ENCODE peak calls at places on chromosomes 12 and 14, in ten cellular contexts. One of them, this sample, is unnamed.

GRCh38 chr12:88142610-88142991 is 494 bp downstream of the TMTC3 start:
- DNase-seq in AG04450: no peak
- DNase-seq in heart right ventricle: peak; percentile 8
- DNase-seq in MM.1S: peak; percentile 34
- DNase-seq in astrocyte of the cerebellum: no peak
- DNase-seq in CD8-positive, alpha-beta T cell: no peak
- DNase-seq in gastrocnemius medialis: peak; percentile 14
- DNase-seq in psoas muscle: peak; percentile 27
- DNase-seq in AG09309: no peak
- DNase-seq in upper lobe of right lung: peak; percentile 67
- DNase-seq in this sample: no peak

GRCh38 chr14:20904393-20905029 is 13.3 kb downstream of the RNASE3 start:
- DNase-seq in AG04450: no peak
- DNase-seq in heart right ventricle: no peak
- DNase-seq in MM.1S: no peak
- DNase-seq in astrocyte of the cerebellum: no peak
- DNase-seq in CD8-positive, alpha-beta T cell: no peak
- DNase-seq in gastrocnemius medialis: peak; percentile 10
- DNase-seq in psoas muscle: no peak
- DNase-seq in AG09309: no peak
- DNase-seq in upper lobe of right lung: no peak
- DNase-seq in this sample: no peak

GRCh38 chr14:104678346-104678745 is 11.1 kb upstream of the INF2 start:
- DNase-seq in AG04450: no peak
- DNase-seq in heart right ventricle: peak; percentile 66
- DNase-seq in MM.1S: no peak
- DNase-seq in astrocyte of the cerebellum: no peak
- DNase-seq in CD8-positive, alpha-beta T cell: no peak
- DNase-seq in gastrocnemius medialis: no peak
- DNase-seq in psoas muscle: no peak
- DNase-seq in AG09309: no peak
- DNase-seq in upper lobe of right lung: peak; percentile 65
- DNase-seq in this sample: no peak

GRCh38 chr14:89137514-89138163 is 279.4 kb downstream of the FOXN3 start:
- DNase-seq in AG04450: peak; percentile 71
- DNase-seq in heart right ventricle: no peak
- DNase-seq in MM.1S: no peak
- DNase-seq in astrocyte of the cerebellum: peak; percentile 81
- DNase-seq in CD8-positive, alpha-beta T cell: no peak
- DNase-seq in gastrocnemius medialis: peak; percentile 19
- DNase-seq in psoas muscle: peak; percentile 65
- DNase-seq in AG09309: peak; percentile 86
- DNase-seq in upper lobe of right lung: peak; percentile 88
- DNase-seq in this sample: peak; percentile 81

GRCh38 chr14:61355892-61356325 is 34.5 kb downstream of the PRKCH start:
- DNase-seq in AG04450: no peak
- DNase-seq in heart right ventricle: peak; percentile 80
- DNase-seq in MM.1S: no peak
- DNase-seq in astrocyte of the cerebellum: no peak
- DNase-seq in CD8-positive, alpha-beta T cell: peak; percentile 37
- DNase-seq in gastrocnemius medialis: peak; percentile 27
- DNase-seq in psoas muscle: peak; percentile 43
- DNase-seq in AG09309: no peak
- DNase-seq in upper lobe of right lung: no peak
- DNase-seq in this sample: no peak

GRCh38 chr14:104111301-104112112 is 26.0 kb downstream of the ASPG start:
- DNase-seq in AG04450: no peak
- DNase-seq in heart right ventricle: no peak
- DNase-seq in MM.1S: no peak
- DNase-seq in astrocyte of the cerebellum: no peak
- DNase-seq in CD8-positive, alpha-beta T cell: no peak
- DNase-seq in gastrocnemius medialis: no peak
- DNase-seq in psoas muscle: peak; percentile 6
- DNase-seq in AG09309: no peak
- DNase-seq in upper lobe of right lung: peak; percentile 62
- DNase-seq in this sample: no peak

GRCh38 chr14:64501326-64502171 is 2.1 kb downstream of the ZBTB25 start:
- DNase-seq in AG04450: no peak
- DNase-seq in heart right ventricle: peak; percentile 60
- DNase-seq in MM.1S: no peak
- DNase-seq in astrocyte of the cerebellum: no peak
- DNase-seq in CD8-positive, alpha-beta T cell: no peak
- DNase-seq in gastrocnemius medialis: peak; percentile 82
- DNase-seq in psoas muscle: peak; percentile 61
- DNase-seq in AG09309: peak; percentile 91
- DNase-seq in upper lobe of right lung: peak; percentile 66
- DNase-seq in this sample: no peak

GRCh38 chr12:98856897-98857540 is 211.9 kb downstream of the APAF1 start:
- DNase-seq in AG04450: no peak
- DNase-seq in heart right ventricle: no peak
- DNase-seq in MM.1S: no peak
- DNase-seq in astrocyte of the cerebellum: peak; percentile 84
- DNase-seq in CD8-positive, alpha-beta T cell: no peak
- DNase-seq in gastrocnemius medialis: no peak
- DNase-seq in psoas muscle: no peak
- DNase-seq in AG09309: no peak
- DNase-seq in upper lobe of right lung: no peak
- DNase-seq in this sample: no peak

GRCh38 chr12:68350753-68351152 is 18.6 kb upstream of the MDM1 start:
- DNase-seq in AG04450: no peak
- DNase-seq in heart right ventricle: no peak
- DNase-seq in MM.1S: no peak
- DNase-seq in astrocyte of the cerebellum: no peak
- DNase-seq in CD8-positive, alpha-beta T cell: no peak
- DNase-seq in gastrocnemius medialis: no peak
- DNase-seq in psoas muscle: no peak
- DNase-seq in AG09309: no peak
- DNase-seq in upper lobe of right lung: no peak
- DNase-seq in this sample: no peak

GRCh38 chr14:45140661-45141187 is 5.0 kb downstream of the FANCM start:
- DNase-seq in AG04450: no peak
- DNase-seq in heart right ventricle: no peak
- DNase-seq in MM.1S: no peak
- DNase-seq in astrocyte of the cerebellum: no peak
- DNase-seq in CD8-positive, alpha-beta T cell: no peak
- DNase-seq in gastrocnemius medialis: no peak
- DNase-seq in psoas muscle: no peak
- DNase-seq in AG09309: no peak
- DNase-seq in upper lobe of right lung: no peak
- DNase-seq in this sample: no peak

GRCh38 chr12:116882742-116883141 is 1.5 kb upstream of the HRK start:
- DNase-seq in AG04450: no peak
- DNase-seq in heart right ventricle: no peak
- DNase-seq in MM.1S: no peak
- DNase-seq in astrocyte of the cerebellum: peak; percentile 8
- DNase-seq in CD8-positive, alpha-beta T cell: no peak
- DNase-seq in gastrocnemius medialis: no peak
- DNase-seq in psoas muscle: no peak
- DNase-seq in AG09309: no peak
- DNase-seq in upper lobe of right lung: no peak
- DNase-seq in this sample: no peak

GRCh38 chr14:68501621-68502052 is 291.2 kb downstream of the ZFP36L1 start:
- DNase-seq in AG04450: no peak
- DNase-seq in heart right ventricle: peak; percentile 41
- DNase-seq in MM.1S: no peak
- DNase-seq in astrocyte of the cerebellum: no peak
- DNase-seq in CD8-positive, alpha-beta T cell: no peak
- DNase-seq in gastrocnemius medialis: peak; percentile 31
- DNase-seq in psoas muscle: peak; percentile 51
- DNase-seq in AG09309: no peak
- DNase-seq in upper lobe of right lung: no peak
- DNase-seq in this sample: no peak

GRCh38 chr12:130161261-130162231 is 718 bp upstream of the FZD10 start:
- DNase-seq in AG04450: no peak
- DNase-seq in heart right ventricle: peak; percentile 50
- DNase-seq in MM.1S: no peak
- DNase-seq in astrocyte of the cerebellum: no peak
- DNase-seq in CD8-positive, alpha-beta T cell: no peak
- DNase-seq in gastrocnemius medialis: no peak
- DNase-seq in psoas muscle: peak; percentile 44
- DNase-seq in AG09309: no peak
- DNase-seq in upper lobe of right lung: peak; percentile 63
- DNase-seq in this sample: no peak

GRCh38 chr12:130158775-130159100 is 3.5 kb upstream of the FZD10 start:
- DNase-seq in AG04450: no peak
- DNase-seq in heart right ventricle: no peak
- DNase-seq in MM.1S: no peak
- DNase-seq in astrocyte of the cerebellum: no peak
- DNase-seq in CD8-positive, alpha-beta T cell: no peak
- DNase-seq in gastrocnemius medialis: no peak
- DNase-seq in psoas muscle: no peak
- DNase-seq in AG09309: no peak
- DNase-seq in upper lobe of right lung: no peak
- DNase-seq in this sample: no peak

GRCh38 chr12:130160306-130160705 is 2.0 kb upstream of the FZD10 start:
- DNase-seq in AG04450: no peak
- DNase-seq in heart right ventricle: no peak
- DNase-seq in MM.1S: no peak
- DNase-seq in astrocyte of the cerebellum: no peak
- DNase-seq in CD8-positive, alpha-beta T cell: no peak
- DNase-seq in gastrocnemius medialis: no peak
- DNase-seq in psoas muscle: no peak
- DNase-seq in AG09309: no peak
- DNase-seq in upper lobe of right lung: no peak
- DNase-seq in this sample: no peak

GRCh38 chr12:130162267-130162666 is at the start of gene FZD10:
- DNase-seq in AG04450: no peak
- DNase-seq in heart right ventricle: peak; percentile 40
- DNase-seq in MM.1S: no peak
- DNase-seq in astrocyte of the cerebellum: no peak
- DNase-seq in CD8-positive, alpha-beta T cell: no peak
- DNase-seq in gastrocnemius medialis: peak; percentile 22
- DNase-seq in psoas muscle: peak; percentile 57
- DNase-seq in AG09309: no peak
- DNase-seq in upper lobe of right lung: peak; percentile 65
- DNase-seq in this sample: no peak

GRCh38 chr12:130160711-130161231 is 1.5 kb upstream of the FZD10 start:
- DNase-seq in AG04450: no peak
- DNase-seq in heart right ventricle: no peak
- DNase-seq in MM.1S: no peak
- DNase-seq in astrocyte of the cerebellum: no peak
- DNase-seq in CD8-positive, alpha-beta T cell: no peak
- DNase-seq in gastrocnemius medialis: no peak
- DNase-seq in psoas muscle: no peak
- DNase-seq in AG09309: no peak
- DNase-seq in upper lobe of right lung: peak; percentile 48
- DNase-seq in this sample: no peak
- H3K4me3 ChIP-seq in AG04450: no peak overlapping the region
- H3K4me3 ChIP-seq in heart right ventricle: no peak overlapping the region
- H3K4me3 ChIP-seq in MM.1S: no peak overlapping the region
- H3K4me3 ChIP-seq in astrocyte of the cerebellum: no peak overlapping the region
- H3K4me3 ChIP-seq in CD8-positive, alpha-beta T cell: no peak overlapping the region
- H3K4me3 ChIP-seq in gastrocnemius medialis: peak overlapping the region; percentile 50
- H3K4me3 ChIP-seq in psoas muscle: peak overlapping the region; percentile 58
- H3K4me3 ChIP-seq in AG09309: no peak overlapping the region
- H3K4me3 ChIP-seq in upper lobe of right lung: peak overlapping the region; percentile 42
- H3K4me3 ChIP-seq in this sample: no peak overlapping the region

DNA sequence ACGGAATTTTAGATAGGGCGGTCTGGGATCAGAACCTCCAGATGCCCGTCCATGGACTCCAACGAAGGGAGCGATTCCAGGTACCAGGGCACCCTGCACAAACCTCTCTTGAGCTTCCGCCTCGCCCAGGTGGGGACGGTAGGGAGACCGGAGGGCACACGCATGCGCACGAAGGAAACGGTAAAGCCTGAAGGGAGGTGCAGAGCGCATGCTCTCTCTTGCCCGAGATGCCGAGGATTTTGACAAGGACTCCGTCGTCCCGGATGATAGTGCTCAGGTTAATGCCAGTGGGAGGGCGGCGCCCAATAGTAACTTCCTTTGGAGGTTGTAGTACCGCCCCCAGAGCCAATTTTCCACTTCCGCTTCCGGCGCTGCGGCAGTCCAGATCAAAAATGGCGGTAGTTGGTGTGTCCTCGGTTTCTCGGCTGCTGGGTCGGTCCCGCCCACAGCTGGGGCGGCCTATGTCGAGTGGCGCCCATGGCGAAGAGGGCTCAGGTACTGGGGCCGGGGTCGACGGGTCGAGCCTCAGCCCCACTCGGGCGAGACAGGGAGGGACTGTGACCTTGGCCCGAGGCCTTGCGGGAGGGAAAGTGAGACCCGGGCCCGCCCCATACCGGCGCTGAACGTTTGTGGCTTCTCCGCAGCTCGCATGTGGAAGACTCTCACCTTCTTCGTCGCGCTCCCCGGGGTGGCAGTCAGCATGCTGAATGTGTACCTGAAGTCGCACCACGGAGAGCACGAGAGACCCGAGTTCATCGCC is at the start of gene COX6A1:
- DNase-seq in AG04450: peak; percentile 90
- DNase-seq in heart right ventricle: peak; percentile 96
- DNase-seq in MM.1S: peak; percentile 97
- DNase-seq in astrocyte of the cerebellum: peak; percentile 96
- DNase-seq in CD8-positive, alpha-beta T cell: peak; percentile 98
- DNase-seq in gastrocnemius medialis: peak; percentile 98
- DNase-seq in psoas muscle: peak; percentile 94
- DNase-seq in AG09309: peak; percentile 85
- DNase-seq in upper lobe of right lung: peak; percentile 97
- DNase-seq in this sample: peak; percentile 91
- TF ChIP-seq CTCF in AG04450: peak; percentile 16
- TF ChIP-seq CTCF in heart right ventricle: no peak
- TF ChIP-seq CTCF in MM.1S: no peak
- TF ChIP-seq CTCF in astrocyte of the cerebellum: no peak
- TF ChIP-seq CTCF in CD8-positive, alpha-beta T cell: no peak
- TF ChIP-seq CTCF in gastrocnemius medialis: no peak
- TF ChIP-seq CTCF in psoas muscle: no peak
- TF ChIP-seq CTCF in AG09309: peak; percentile 10
- TF ChIP-seq CTCF in upper lobe of right lung: no peak
- TF ChIP-seq CTCF in this sample: peak; percentile 16

GRCh38 chr12:126212827-126213226 is 1147.6 kb downstream of the AACS start:
- DNase-seq in AG04450: no peak
- DNase-seq in heart right ventricle: no peak
- DNase-seq in MM.1S: no peak
- DNase-seq in astrocyte of the cerebellum: no peak
- DNase-seq in CD8-positive, alpha-beta T cell: no peak
- DNase-seq in gastrocnemius medialis: no peak
- DNase-seq in psoas muscle: no peak
- DNase-seq in AG09309: no peak
- DNase-seq in upper lobe of right lung: no peak
- DNase-seq in this sample: no peak
- H3K4me3 ChIP-seq in AG04450: no peak overlapping the region
- H3K4me3 ChIP-seq in heart right ventricle: no peak overlapping the region
- H3K4me3 ChIP-seq in MM.1S: no peak overlapping the region
- H3K4me3 ChIP-seq in astrocyte of the cerebellum: no peak overlapping the region
- H3K4me3 ChIP-seq in CD8-positive, alpha-beta T cell: no peak overlapping the region
- H3K4me3 ChIP-seq in gastrocnemius medialis: no peak overlapping the region
- H3K4me3 ChIP-seq in psoas muscle: no peak overlapping the region
- H3K4me3 ChIP-seq in AG09309: no peak overlapping the region
- H3K4me3 ChIP-seq in upper lobe of right lung: no peak overlapping the region
- H3K4me3 ChIP-seq in this sample: no peak overlapping the region

DNA sequence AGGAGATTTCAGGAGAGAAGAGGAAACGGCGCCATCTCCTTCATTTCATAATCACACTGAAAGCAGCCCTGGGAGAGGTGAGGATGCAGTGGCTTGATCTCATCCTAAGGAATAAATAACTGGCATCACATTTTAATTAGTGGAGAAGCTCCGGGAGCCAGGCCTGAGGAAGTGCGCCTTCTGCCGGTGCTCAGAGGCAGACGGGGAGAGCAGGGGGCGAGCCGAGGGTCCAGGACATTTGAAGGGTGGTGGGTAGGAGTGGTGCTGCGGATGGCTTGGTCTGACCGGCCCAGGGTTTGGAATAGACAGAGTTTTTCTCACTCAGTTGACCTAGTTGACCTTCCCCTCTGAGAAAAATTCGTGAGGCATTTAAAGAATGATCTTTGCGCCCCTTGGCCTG is 265.0 kb downstream of the CACNA1C start:
- DNase-seq in AG04450: no peak
- DNase-seq in heart right ventricle: no peak
- DNase-seq in MM.1S: no peak
- DNase-seq in astrocyte of the cerebellum: no peak
- DNase-seq in CD8-positive, alpha-beta T cell: no peak
- DNase-seq in gastrocnemius medialis: no peak
- DNase-seq in psoas muscle: no peak
- DNase-seq in AG09309: no peak
- DNase-seq in upper lobe of right lung: no peak
- DNase-seq in this sample: no peak
- TF ChIP-seq CTCF in AG04450: no peak
- TF ChIP-seq CTCF in heart right ventricle: no peak
- TF ChIP-seq CTCF in MM.1S: no peak
- TF ChIP-seq CTCF in astrocyte of the cerebellum: no peak
- TF ChIP-seq CTCF in CD8-positive, alpha-beta T cell: no peak
- TF ChIP-seq CTCF in gastrocnemius medialis: no peak
- TF ChIP-seq CTCF in psoas muscle: no peak
- TF ChIP-seq CTCF in AG09309: no peak
- TF ChIP-seq CTCF in upper lobe of right lung: no peak
- TF ChIP-seq CTCF in this sample: peak; percentile 35